ENCODE peak calls at places on chromosomes 16 and 17, in four cellular contexts. One of them, this sample, is unnamed.

GRCh38 chr17:69474171-69474831 is 59.8 kb downstream of the MAP2K6 start:
- DNase-seq in GM23248: peak
- DNase-seq in neural progenitor cell: peak
- DNase-seq in OCI-LY7: no peak
- DNase-seq in this sample: no peak

GRCh38 chr17:58335061-58335731 is 6.6 kb upstream of the TSPOAP1 start:
- DNase-seq in OCI-LY7: peak
- DNase-seq in GM23248: no peak
- DNase-seq in neural progenitor cell: no peak
- DNase-seq in this sample: no peak

GRCh38 chr16:86585821-86586611 is 7.7 kb downstream of the FOXL1 start:
- DNase-seq in OCI-LY7: no peak
- DNase-seq in neural progenitor cell: no peak
- DNase-seq in GM23248: peak
- DNase-seq in this sample: peak

GRCh38 chr16:20944861-20945390 is 44.4 kb downstream of the LYRM1 start:
- DNase-seq in OCI-LY7: peak
- DNase-seq in GM23248: peak
- DNase-seq in neural progenitor cell: no peak
- DNase-seq in this sample: peak

GRCh38 chr17:5694507-5694906 is 110.2 kb upstream of the NLRP1 start:
- DNase-seq in GM23248: no peak
- DNase-seq in neural progenitor cell: no peak
- DNase-seq in OCI-LY7: no peak
- DNase-seq in this sample: peak

GRCh38 chr17:57451126-57451690 is 194.9 kb downstream of the MSI2 start:
- DNase-seq in neural progenitor cell: no peak
- DNase-seq in OCI-LY7: no peak
- DNase-seq in GM23248: no peak
- DNase-seq in this sample: no peak

GRCh38 chr16:74522160-74522559 is 84.8 kb downstream of the GLG1 start:
- DNase-seq in GM23248: peak
- DNase-seq in neural progenitor cell: no peak
- DNase-seq in OCI-LY7: no peak
- DNase-seq in this sample: no peak

GRCh38 chr17:80431246-80432195 is 16.6 kb downstream of the ENDOV start:
- DNase-seq in neural progenitor cell: no peak
- DNase-seq in GM23248: no peak
- DNase-seq in OCI-LY7: no peak
- DNase-seq in this sample: no peak

GRCh38 chr17:7844292-7845154 is 10.3 kb upstream of the TMEM88 start:
- DNase-seq in GM23248: peak
- DNase-seq in OCI-LY7: peak
- DNase-seq in neural progenitor cell: peak
- DNase-seq in this sample: peak

GRCh38 chr16:68980695-68981315 is 124.6 kb upstream of the HAS3 start:
- DNase-seq in OCI-LY7: no peak
- DNase-seq in neural progenitor cell: no peak
- DNase-seq in GM23248: no peak
- DNase-seq in this sample: no peak

GRCh38 chr17:12973496-12974318 is 44.1 kb downstream of the ELAC2 start:
- DNase-seq in GM23248: peak
- DNase-seq in OCI-LY7: no peak
- DNase-seq in neural progenitor cell: peak
- DNase-seq in this sample: no peak

GRCh38 chr17:74512624-74513084 is 18.6 kb downstream of the CD300LB start:
- DNase-seq in OCI-LY7: no peak
- DNase-seq in neural progenitor cell: no peak
- DNase-seq in GM23248: peak
- DNase-seq in this sample: peak

GRCh38 chr16:68206224-68206623 is 29.7 kb downstream of the ESRP2 start:
- DNase-seq in neural progenitor cell: no peak
- DNase-seq in OCI-LY7: no peak
- DNase-seq in GM23248: no peak
- DNase-seq in this sample: no peak

GRCh38 chr16:14955546-14956231 is 18.4 kb downstream of the NPIPA1 start:
- DNase-seq in GM23248: no peak
- DNase-seq in neural progenitor cell: no peak
- DNase-seq in OCI-LY7: no peak
- DNase-seq in this sample: no peak

GRCh38 chr17:42409467-42410351 is 13.3 kb downstream of the CAVIN1 start:
- DNase-seq in OCI-LY7: no peak
- DNase-seq in GM23248: peak
- DNase-seq in neural progenitor cell: no peak
- DNase-seq in this sample: no peak

GRCh38 chr16:1113889-1114526 is 18.0 kb upstream of the C1QTNF8 start:
- DNase-seq in neural progenitor cell: no peak
- DNase-seq in OCI-LY7: no peak
- DNase-seq in GM23248: no peak
- DNase-seq in this sample: no peak

GRCh38 chr17:45812102-45812501 is 28.0 kb downstream of the CRHR1 start:
- DNase-seq in neural progenitor cell: peak
- DNase-seq in OCI-LY7: peak
- DNase-seq in GM23248: peak
- DNase-seq in this sample: peak

GRCh38 chr16:4034963-4035362 is 81.3 kb downstream of the ADCY9 start:
- DNase-seq in GM23248: no peak
- DNase-seq in neural progenitor cell: no peak
- DNase-seq in OCI-LY7: no peak
- DNase-seq in this sample: no peak

GRCh38 chr16:81550412-81550768 is 105.8 kb downstream of the CMIP start:
- DNase-seq in OCI-LY7: no peak
- DNase-seq in neural progenitor cell: no peak
- DNase-seq in GM23248: no peak
- DNase-seq in this sample: no peak

GRCh38 chr17:16491131-16491702 is 776 bp downstream of the LRRC75A start:
- DNase-seq in neural progenitor cell: peak
- DNase-seq in GM23248: no peak
- DNase-seq in OCI-LY7: no peak
- DNase-seq in this sample: peak

GRCh38 chr17:550041-550398 is 164.6 kb downstream of the VPS53 start:
- DNase-seq in GM23248: peak
- DNase-seq in OCI-LY7: no peak
- DNase-seq in neural progenitor cell: no peak
- DNase-seq in this sample: no peak

GRCh38 chr16:17481741-17482140 is 11.0 kb upstream of the XYLT1 start:
- DNase-seq in OCI-LY7: no peak
- DNase-seq in GM23248: no peak
- DNase-seq in neural progenitor cell: no peak
- DNase-seq in this sample: no peak

GRCh38 chr17:9205520-9206159 is 184.3 kb downstream of the NTN1 start:
- DNase-seq in neural progenitor cell: no peak
- DNase-seq in OCI-LY7: no peak
- DNase-seq in GM23248: no peak
- DNase-seq in this sample: no peak

GRCh38 chr17:43927101-43927935 is 15.0 kb downstream of the PPY start:
- DNase-seq in OCI-LY7: no peak
- DNase-seq in neural progenitor cell: peak
- DNase-seq in GM23248: peak
- DNase-seq in this sample: peak

GRCh38 chr17:70677783-70678647 is 508.7 kb downstream of the KCNJ2 start:
- DNase-seq in neural progenitor cell: peak
- DNase-seq in GM23248: no peak
- DNase-seq in OCI-LY7: no peak
- DNase-seq in this sample: no peak

GRCh38 chr17:59753522-59754467 is 46.3 kb downstream of the VMP1 start:
- DNase-seq in GM23248: peak
- DNase-seq in neural progenitor cell: peak
- DNase-seq in OCI-LY7: peak
- DNase-seq in this sample: peak

GRCh38 chr17:45650601-45651000 is 133.5 kb upstream of the CRHR1 start:
- DNase-seq in neural progenitor cell: no peak
- DNase-seq in GM23248: no peak
- DNase-seq in OCI-LY7: no peak
- DNase-seq in this sample: no peak

GRCh38 chr16:69119536-69119935 is 12.9 kb downstream of the CHTF8 start:
- DNase-seq in OCI-LY7: no peak
- DNase-seq in GM23248: no peak
- DNase-seq in neural progenitor cell: no peak
- DNase-seq in this sample: no peak

GRCh38 chr17:81738801-81739393 is 26.8 kb downstream of the SLC25A10 start:
- DNase-seq in OCI-LY7: no peak
- DNase-seq in neural progenitor cell: no peak
- DNase-seq in GM23248: no peak
- DNase-seq in this sample: no peak

GRCh38 chr17:74842599-74843351 is 16.9 kb downstream of the GRIN2C start:
- DNase-seq in OCI-LY7: no peak
- DNase-seq in neural progenitor cell: peak
- DNase-seq in GM23248: peak
- DNase-seq in this sample: peak

GRCh38 chr17:73088561-73088960 is 3.9 kb downstream of the SLC39A11 start:
- DNase-seq in OCI-LY7: no peak
- DNase-seq in neural progenitor cell: no peak
- DNase-seq in GM23248: no peak
- DNase-seq in this sample: no peak

DNA sequence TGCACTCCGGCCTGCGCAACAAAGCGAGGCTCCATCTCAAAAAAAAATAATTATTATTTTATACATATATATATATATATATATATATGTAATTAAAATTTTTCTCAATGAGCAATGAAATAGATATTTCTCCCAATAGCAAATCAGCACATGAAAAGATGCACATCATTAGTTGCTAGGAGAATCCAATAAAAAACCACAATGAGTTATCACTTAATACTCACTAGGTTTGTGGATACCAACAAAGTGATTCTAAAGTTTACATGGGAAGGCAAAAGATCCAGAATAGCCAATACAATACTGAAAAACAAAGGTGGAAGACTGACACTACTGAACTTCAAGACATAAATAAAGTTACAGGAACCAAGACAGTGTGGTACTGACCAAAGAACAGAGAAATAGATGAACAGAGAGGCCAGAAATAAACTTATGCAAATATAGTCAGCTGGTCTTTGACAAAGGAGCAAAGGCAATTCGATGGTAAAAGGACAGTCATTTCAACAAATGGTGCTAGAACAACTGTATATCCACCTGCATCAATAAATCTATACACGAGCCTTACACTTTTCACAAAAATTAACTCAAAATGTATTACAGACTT is 13.6 kb downstream of the SMG6 start:
- DNase-seq in OCI-LY7: peak
- DNase-seq in neural progenitor cell: no peak
- DNase-seq in GM23248: peak
- DNase-seq in this sample: peak
- H3K4me2 ChIP-seq in OCI-LY7: peak
- H3K4me2 ChIP-seq in neural progenitor cell: no peak
- H3K4me2 ChIP-seq in GM23248: no peak
- H3K4me2 ChIP-seq in this sample: no peak

GRCh38 chr17:77892031-77892430 is 66.5 kb upstream of the TNRC6C start:
- DNase-seq in OCI-LY7: no peak
- DNase-seq in GM23248: no peak
- DNase-seq in neural progenitor cell: no peak
- DNase-seq in this sample: no peak
- TF ChIP-seq EZH2phosphoT487 in OCI-LY7: no peak
- TF ChIP-seq EZH2phosphoT487 in GM23248: no peak
- TF ChIP-seq EZH2phosphoT487 in neural progenitor cell: no peak
- TF ChIP-seq EZH2phosphoT487 in this sample: no peak

GRCh38 chr16:71526111-71526998 is at the start of gene CHST4:
- DNase-seq in GM23248: peak
- DNase-seq in OCI-LY7: peak
- DNase-seq in neural progenitor cell: peak
- DNase-seq in this sample: no peak
- H3K4me2 ChIP-seq in GM23248: peak
- H3K4me2 ChIP-seq in OCI-LY7: peak
- H3K4me2 ChIP-seq in neural progenitor cell: peak
- H3K4me2 ChIP-seq in this sample: no peak

DNA sequence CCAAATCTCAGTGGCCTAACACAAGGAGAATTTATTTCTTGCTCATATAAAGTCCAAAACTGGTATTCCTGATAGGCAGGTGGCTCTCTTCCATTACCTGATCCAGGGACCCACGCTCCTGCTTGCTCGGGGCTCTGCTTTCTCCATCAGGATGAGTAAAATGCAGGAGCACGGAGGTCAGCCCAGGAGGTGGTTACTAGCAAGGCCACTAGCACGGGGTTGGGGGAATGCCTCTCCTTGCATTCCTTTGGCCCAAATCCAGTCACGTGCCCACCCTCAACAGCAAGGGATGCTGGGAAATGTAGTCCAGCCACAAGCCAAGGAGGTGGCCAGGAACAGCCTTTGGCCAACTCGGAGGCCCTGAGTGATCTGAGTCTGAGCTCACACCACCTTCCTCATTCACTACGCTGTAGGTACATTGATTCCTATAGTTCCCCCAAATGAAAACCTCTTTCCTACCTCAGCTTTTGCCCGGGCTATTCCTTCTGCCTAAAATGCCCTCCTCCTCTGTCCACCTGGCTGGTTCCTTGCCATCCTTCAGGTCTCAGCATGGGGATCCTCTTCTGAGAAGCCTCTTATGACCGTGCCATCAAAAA is 38.3 kb upstream of the HAPSTR1 start:
- DNase-seq in GM23248: peak
- DNase-seq in neural progenitor cell: peak
- DNase-seq in OCI-LY7: peak
- DNase-seq in this sample: peak
- TF ChIP-seq EZH2phosphoT487 in GM23248: no peak
- TF ChIP-seq EZH2phosphoT487 in neural progenitor cell: no peak
- TF ChIP-seq EZH2phosphoT487 in OCI-LY7: no peak
- TF ChIP-seq EZH2phosphoT487 in this sample: no peak

DNA sequence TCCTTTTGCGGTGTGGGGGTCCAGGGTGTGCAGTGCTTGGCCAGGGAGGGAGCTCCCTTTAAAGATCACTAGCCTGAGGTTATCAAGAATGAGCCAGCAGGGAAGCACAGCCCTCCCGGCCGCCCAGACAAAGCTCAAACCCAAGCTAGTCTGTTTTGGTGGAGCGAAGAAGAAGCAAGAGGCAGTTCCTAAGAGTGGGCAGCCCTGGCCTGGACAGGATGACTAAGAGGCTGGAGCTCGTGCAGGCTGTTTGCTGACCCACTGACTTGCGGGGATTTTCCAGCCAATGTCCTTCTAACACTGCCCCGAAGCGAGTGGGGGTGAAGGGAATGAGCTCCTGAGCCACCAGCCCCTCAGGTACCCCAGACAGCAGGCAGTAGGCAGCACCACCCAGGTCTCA is 134.4 kb downstream of the COPRS start:
- DNase-seq in OCI-LY7: no peak
- DNase-seq in GM23248: no peak
- DNase-seq in neural progenitor cell: no peak
- DNase-seq in this sample: no peak
- H3K4me2 ChIP-seq in OCI-LY7: no peak
- H3K4me2 ChIP-seq in GM23248: no peak
- H3K4me2 ChIP-seq in neural progenitor cell: no peak
- H3K4me2 ChIP-seq in this sample: no peak

GRCh38 chr17:48055531-48056245 is 7.5 kb downstream of the NFE2L1 start:
- DNase-seq in neural progenitor cell: peak
- DNase-seq in OCI-LY7: peak
- DNase-seq in GM23248: peak
- DNase-seq in this sample: no peak
- TF ChIP-seq EZH2phosphoT487 in neural progenitor cell: no peak
- TF ChIP-seq EZH2phosphoT487 in OCI-LY7: no peak
- TF ChIP-seq EZH2phosphoT487 in GM23248: no peak
- TF ChIP-seq EZH2phosphoT487 in this sample: no peak